ENCODE peak calls at places on chromosomes 16 and 17, in four cellular contexts. R is glutamatergic neuron, F is left lung, U is GM23338. D is an unnamed sample.

GRCh38 chr17:60959011-60959410 is 281.4 kb downstream of the BCAS3 start:
- DNase-seq in R (no peak), U (no peak), F (no peak), D (no peak)

GRCh38 chr17:65171753-65172152 is 34.6 kb downstream of the RGS9 start:
- DNase-seq in R (no peak), F (no peak), U (no peak), D (no peak)

GRCh38 chr17:79106958-79107357 is 32.3 kb downstream of the ENGASE start:
- DNase-seq in F (no peak), R (no peak), U (no peak), D (no peak)

GRCh38 chr16:82034981-82035612 is at the start of gene HSD17B2:
- DNase-seq in R (no peak), F (no peak), U (no peak), D (no peak)

GRCh38 chr16:57948027-57948426 is 22.9 kb downstream of the CNGB1 start:
- DNase-seq in U (no peak), F (no peak), R (no peak), D (no peak)

GRCh38 chr17:1422907-1423306 is 22.9 kb upstream of the YWHAE start:
- DNase-seq in U (no peak), R (no peak), F (no peak), D (no peak)

GRCh38 chr16:81397058-81397878 is 47.3 kb upstream of the CMIP start:
- DNase-seq in U (no peak), R (no peak), F (no peak), D (no peak)

GRCh38 chr16:56425439-56425832 is at the start of gene AMFR:
- DNase-seq in U (peak), F (peak), R (peak), D (peak)

GRCh38 chr17:80753946-80754345 is 209.3 kb downstream of the RPTOR start:
- DNase-seq in U (no peak), F (no peak), R (no peak), D (no peak)

GRCh38 chr16:89581861-89582563 is 6.5 kb downstream of the CPNE7 start:
- DNase-seq in R (peak), U (no peak), F (no peak), D (no peak)

GRCh38 chr16:1181715-1182671 is 29.1 kb downstream of the CACNA1H start:
- DNase-seq in R (no peak), U (no peak), F (peak), D (peak)

GRCh38 chr17:76969598-76970172 is 101.5 kb downstream of the MGAT5B start:
- DNase-seq in R (no peak), F (no peak), U (peak), D (peak)

DNA sequence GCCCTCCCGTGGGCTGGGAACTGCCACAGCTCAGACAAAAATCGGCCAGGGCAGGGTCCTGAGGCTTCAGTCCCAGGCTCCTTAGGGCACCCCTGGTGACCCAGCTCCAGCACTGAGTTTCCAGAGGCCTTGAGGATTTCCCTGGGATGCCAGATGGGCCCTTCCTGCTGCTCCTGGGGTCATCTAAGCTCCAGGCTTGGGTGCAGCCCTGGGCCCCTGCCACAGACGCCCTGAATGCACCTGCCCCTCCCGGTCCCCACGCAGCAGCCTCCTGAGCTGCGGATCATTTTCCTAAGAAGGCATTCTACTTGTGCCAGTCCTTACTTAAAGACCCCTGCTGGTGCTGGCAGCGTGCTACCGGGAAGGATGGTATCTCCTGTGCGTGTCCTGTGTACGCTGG is 6.0 kb upstream of the RNPS1 start:
- DNase-seq in R (no peak), F (no peak), U (no peak), D (no peak)
- TF ChIP-seq CTCF in R (no peak), F (no peak), U (no peak), D (no peak)

DNA sequence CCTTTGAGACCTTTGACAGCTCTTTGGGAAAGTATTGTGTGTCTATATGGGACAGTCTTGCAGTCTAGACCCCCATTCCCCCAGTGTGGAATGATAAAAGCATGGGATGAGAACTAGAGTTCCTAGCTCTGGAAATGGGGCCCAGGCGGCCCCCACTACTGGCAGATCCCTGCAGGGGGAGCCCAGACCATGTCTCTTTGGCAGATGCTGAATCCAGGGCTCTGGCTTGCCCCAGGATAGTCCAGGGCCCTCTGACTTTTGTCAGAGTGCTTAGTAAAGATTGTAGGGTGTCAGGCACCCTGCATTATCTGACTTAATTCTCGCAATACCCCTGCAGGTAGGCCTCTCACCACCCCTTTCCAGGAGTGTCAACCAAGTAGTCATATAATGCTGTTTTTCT is 8.3 kb downstream of the ALKBH5 start:
- DNase-seq in F (no peak), R (no peak), U (peak), D (no peak)
- TF ChIP-seq CTCF in F (no peak), R (no peak), U (peak), D (no peak)

DNA sequence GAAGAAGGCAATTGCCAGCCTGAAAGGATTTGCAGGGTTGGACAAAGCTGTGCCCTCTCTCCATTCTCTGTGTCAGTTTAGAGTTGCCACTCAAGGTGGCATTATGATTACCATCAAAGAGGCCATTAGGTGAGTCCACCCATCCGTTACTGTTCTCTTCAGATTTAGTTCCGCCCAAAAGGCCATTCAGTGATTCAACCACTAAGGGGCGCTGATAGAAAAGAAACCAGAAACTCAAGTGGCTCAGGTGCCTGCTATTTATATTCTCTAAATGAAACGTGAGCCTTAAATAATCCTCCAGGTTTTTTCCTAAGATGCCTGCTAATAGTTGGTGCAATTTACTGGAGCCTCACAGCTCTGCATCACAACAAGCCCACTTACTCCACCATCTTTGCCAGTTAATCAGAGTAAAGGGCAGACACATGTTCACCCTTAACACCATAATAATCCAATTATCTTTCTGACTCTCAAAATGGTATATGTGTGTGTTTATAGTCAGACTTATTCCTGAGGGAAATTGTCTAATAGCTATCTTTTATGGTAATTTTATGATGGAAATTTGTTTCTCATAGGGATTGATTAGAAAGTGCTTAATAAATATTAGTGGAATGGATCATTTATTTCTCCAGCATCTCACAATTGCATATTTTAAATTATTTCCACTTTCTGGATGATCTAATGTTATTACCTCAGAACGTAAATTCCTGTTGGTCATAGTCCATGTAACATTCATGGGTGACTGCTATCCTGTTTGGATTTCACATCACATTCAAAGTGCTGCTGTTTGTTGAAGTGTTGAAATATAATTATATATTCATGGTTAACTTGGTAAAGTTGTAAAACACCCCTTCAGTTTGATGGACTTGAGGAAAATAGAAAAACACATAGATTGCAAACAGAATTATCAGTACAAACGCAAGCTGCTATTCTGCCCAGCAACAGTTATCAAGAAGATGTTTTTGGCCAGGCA is 59.3 kb downstream of the TANGO6 start:
- DNase-seq in R (peak), F (no peak), U (peak), D (peak)
- TF ChIP-seq CTCF in R (peak), F (peak), U (peak), D (peak)

DNA sequence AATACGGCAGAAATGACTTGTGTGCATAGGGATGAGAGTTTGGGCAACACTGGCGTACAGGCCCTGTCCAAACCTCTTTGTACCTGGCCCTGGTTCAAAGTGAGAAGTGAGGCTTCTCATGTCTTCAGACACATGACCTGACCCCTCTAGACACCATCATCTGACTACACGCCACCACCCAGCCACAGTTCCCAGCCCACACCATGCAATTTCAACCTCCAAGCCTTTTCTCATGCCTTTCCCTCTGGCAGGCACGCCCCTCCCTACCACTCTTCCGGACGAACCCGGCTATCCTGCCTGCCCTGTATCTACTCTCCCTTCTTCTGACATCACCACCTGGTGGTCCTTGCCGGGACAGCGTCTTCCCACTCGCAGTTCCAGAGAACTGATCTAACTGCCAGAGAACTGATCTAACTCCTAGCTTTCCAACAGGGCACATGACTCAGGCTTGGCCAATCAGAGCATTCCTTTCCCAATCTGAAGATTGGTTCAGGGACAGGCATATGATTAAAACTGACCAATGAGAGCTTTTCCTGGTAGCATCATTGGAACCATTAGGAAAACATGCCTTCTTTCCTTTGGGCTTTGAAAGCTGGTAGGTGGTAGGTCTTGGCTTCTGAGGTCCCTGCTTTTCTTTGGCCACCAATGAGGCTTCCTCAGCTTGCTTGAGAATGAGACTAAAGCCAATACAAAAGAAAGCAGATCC is 27.0 kb upstream of the IL21R start:
- DNase-seq in F (no peak), U (peak), R (peak), D (peak)
- TF ChIP-seq CTCF in F (peak), U (peak), R (peak), D (peak)

GRCh38 chr16:3880623-3881498 is at the start of gene CREBBP:
- DNase-seq in R (peak), F (peak), U (peak), D (peak)

GRCh38 chr16:3878610-3879009 is 1.9 kb downstream of the CREBBP start:
- DNase-seq in F (no peak), U (no peak), R (no peak), D (no peak)

GRCh38 chr16:3879887-3880564 is 487 bp downstream of the CREBBP start:
- DNase-seq in U (peak), R (peak), F (peak), D (peak)

GRCh38 chr16:3881499-3881995 is 1.0 kb upstream of the CREBBP start:
- DNase-seq in F (no peak), U (peak), R (no peak), D (no peak)

GRCh38 chr16:3879258-3879886 is 1.1 kb downstream of the CREBBP start:
- DNase-seq in U (peak), F (peak), R (peak), D (peak)
- TF ChIP-seq CTCF in U (no peak), F (no peak), R (no peak), D (no peak)

DNA sequence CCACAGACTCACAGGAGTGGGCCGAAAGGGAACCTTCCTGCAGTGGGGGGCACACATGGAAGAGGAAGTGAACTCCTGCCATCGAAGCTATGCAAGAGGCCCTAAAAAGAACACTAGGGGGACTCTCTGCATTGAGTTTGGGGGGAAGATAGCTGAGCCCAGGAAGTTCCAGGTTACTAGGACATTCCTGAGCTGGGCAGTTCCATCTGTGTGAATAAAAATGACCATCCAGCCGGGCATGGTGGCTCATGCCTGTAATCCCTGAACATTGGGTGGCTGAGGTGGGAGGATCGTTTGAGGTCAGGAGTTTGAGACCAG is 211.8 kb downstream of the ZNF423 start:
- DNase-seq in R (no peak), F (no peak), U (peak), D (no peak)
- TF ChIP-seq CTCF in R (no peak), F (no peak), U (peak), D (no peak)

DNA sequence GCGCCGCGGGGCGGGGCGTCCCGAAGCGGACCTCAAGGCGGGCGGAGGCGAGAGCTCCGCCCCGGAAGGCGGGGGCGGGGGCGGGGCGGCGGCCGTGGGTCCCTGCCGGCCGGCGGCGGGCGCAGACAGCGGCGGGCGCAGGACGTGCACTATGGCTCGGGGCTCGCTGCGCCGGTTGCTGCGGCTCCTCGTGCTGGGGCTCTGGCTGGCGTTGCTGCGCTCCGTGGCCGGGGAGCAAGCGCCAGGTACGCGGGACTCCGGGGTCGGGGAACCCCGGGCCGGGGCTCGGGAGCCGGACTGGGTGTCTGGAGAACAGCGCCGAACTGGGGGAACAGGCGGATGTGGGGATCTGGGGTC is at the start of gene TNFRSF12A:
- DNase-seq in R (peak), F (peak), U (peak), D (peak)
- TF ChIP-seq CTCF in R (no peak), F (peak), U (no peak), D (no peak)

DNA sequence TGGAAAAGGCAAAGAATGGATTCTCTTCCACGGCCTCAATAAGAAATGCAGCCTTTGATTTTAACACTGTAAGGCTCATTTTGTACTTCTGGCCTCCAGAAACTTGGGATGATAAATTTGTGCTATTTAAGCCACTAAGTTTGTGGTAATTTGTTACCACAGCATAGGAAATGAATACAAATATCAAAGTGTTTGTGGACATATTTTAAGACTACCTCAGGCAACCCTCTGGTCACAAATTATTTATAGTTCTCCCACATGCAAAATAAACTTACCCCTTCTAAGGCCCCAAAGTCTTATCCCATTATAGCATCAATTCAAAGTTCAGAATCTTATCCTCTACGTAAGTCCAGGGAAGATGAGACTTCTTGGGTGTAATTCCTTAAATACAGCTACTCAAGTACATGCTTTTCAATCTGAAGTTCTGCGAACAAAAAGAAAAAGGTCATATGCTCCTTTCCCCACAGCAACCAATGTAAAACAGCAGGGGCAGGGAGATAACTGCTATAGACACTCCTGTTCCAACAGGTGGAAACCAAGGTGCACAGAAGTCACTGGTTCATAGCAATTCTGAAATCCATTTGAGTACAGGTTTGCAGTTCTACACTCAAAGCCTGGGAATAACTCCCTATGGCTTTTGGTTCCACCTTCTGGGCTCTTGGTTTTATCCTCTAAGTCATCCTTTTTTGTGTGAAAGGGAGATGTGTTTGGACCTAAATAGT is 5.4 kb upstream of the EFCAB13 start:
- DNase-seq in F (no peak), R (no peak), U (no peak), D (no peak)
- TF ChIP-seq CTCF in F (no peak), R (no peak), U (no peak), D (no peak)